ENCODE peak calls at places on chromosomes 2 and 18, in eight cellular contexts. M is sigmoid colon, G is HCT116, U is breast epithelium, Y is prostate gland, H is spleen, L is stomach, W is endothelial cell of umbilical vein. T is an unnamed sample.

GRCh38 chr18:57744211-57744694 is 58.9 kb downstream of the ATP8B1 start:
- DNase-seq in L (peak; percentile 40), H (no peak), W (peak; percentile 93), M (no peak), Y (peak; percentile 46), G (no peak), U (no peak), T (no peak)

GRCh38 chr2:20225294-20226151 is 593 bp upstream of the SDC1 start:
- DNase-seq in L (peak; percentile 80), M (peak; percentile 63), W (peak; percentile 60), H (peak; percentile 77), U (peak; percentile 62), Y (peak; percentile 82), G (peak; percentile 42), T (peak; percentile 94)

GRCh38 chr2:172467382-172467781 is 40.0 kb downstream of the ITGA6 start:
- DNase-seq in G (no peak), W (no peak), L (no peak), M (no peak), Y (no peak), H (no peak), U (no peak), T (no peak)

GRCh38 chr2:216081012-216081411 is 597 bp downstream of the PECR start:
- DNase-seq in U (no peak), G (no peak), L (no peak), H (no peak), W (no peak), M (no peak), Y (no peak), T (no peak)

GRCh38 chr2:241854342-241855244 is 4.1 kb downstream of the PDCD1 start:
- DNase-seq in H (peak; percentile 69), L (no peak), W (no peak), U (peak; percentile 43), M (peak; percentile 58), G (no peak), Y (no peak), T (peak; percentile 58)

GRCh38 chr2:174664084-174664759 is 66.6 kb upstream of the WIPF1 start:
- DNase-seq in L (no peak), W (no peak), U (no peak), H (no peak), Y (no peak), G (no peak), M (peak; percentile 71), T (no peak)

GRCh38 chr2:14720319-14720718 is 87.8 kb downstream of the LRATD1 start:
- DNase-seq in Y (no peak), W (no peak), U (no peak), M (no peak), G (no peak), H (no peak), L (no peak), T (no peak)

GRCh38 chr2:215851091-215851490 is 162.3 kb downstream of the MREG start:
- DNase-seq in L (no peak), G (no peak), M (no peak), H (no peak), Y (no peak), U (no peak), W (peak; percentile 92), T (no peak)

GRCh38 chr18:22517356-22517755 is 99.6 kb upstream of the CTAGE1 start:
- DNase-seq in U (no peak), M (no peak), W (no peak), Y (no peak), H (no peak), G (no peak), L (no peak), T (no peak)

GRCh38 chr2:165513479-165513878 is 44.0 kb downstream of the CSRNP3 start:
- DNase-seq in H (no peak), L (no peak), G (no peak), M (no peak), W (no peak), U (no peak), Y (no peak), T (no peak)

GRCh38 chr18:39571511-39571910 is 2005.9 kb upstream of the CELF4 start:
- DNase-seq in U (no peak), H (no peak), L (no peak), Y (no peak), G (no peak), M (no peak), W (peak; percentile 39), T (no peak)

GRCh38 chr2:191496838-191497237 is 181.1 kb upstream of the NABP1 start:
- DNase-seq in G (no peak), Y (no peak), H (no peak), U (no peak), W (no peak), M (no peak), L (no peak), T (no peak)

GRCh38 chr2:113157897-113158753 is 15.6 kb upstream of the PSD4 start:
- DNase-seq in G (no peak), Y (no peak), U (no peak), L (no peak), M (no peak), H (no peak), W (peak; percentile 44), T (no peak)

GRCh38 chr2:89848763-89849162 is 1157.3 kb downstream of the RPIA start:
- DNase-seq in H (no peak), L (no peak), Y (no peak), U (no peak), M (no peak), W (no peak), G (no peak), T (no peak)

GRCh38 chr2:242059566-242059965 is 190.0 kb downstream of the RTP5 start:
- DNase-seq in L (no peak), M (no peak), U (no peak), H (no peak), W (no peak), Y (no peak), G (no peak), T (no peak)

GRCh38 chr18:63409301-63409700 is 13.0 kb downstream of the VPS4B start:
- DNase-seq in M (no peak), Y (no peak), L (no peak), G (no peak), H (no peak), U (no peak), W (no peak), T (no peak)

GRCh38 chr2:205133544-205133943 is 548.8 kb upstream of the NRP2 start:
- DNase-seq in G (no peak), M (no peak), W (no peak), H (no peak), Y (no peak), U (no peak), L (no peak), T (no peak)

GRCh38 chr2:144094408-144095151 is 425.3 kb downstream of the ZEB2 start:
- DNase-seq in H (no peak), Y (no peak), M (no peak), L (no peak), W (no peak), U (no peak), G (no peak), T (no peak)

GRCh38 chr2:73292906-73293533 is 328 bp downstream of the EGR4 start:
- DNase-seq in L (no peak), W (no peak), U (no peak), H (peak; percentile 78), M (no peak), G (no peak), Y (no peak), T (peak; percentile 87)

GRCh38 chr2:135839713-135840112 is 2.7 kb upstream of the LCT start:
- DNase-seq in U (no peak), H (no peak), M (no peak), W (peak; percentile 73), Y (no peak), G (no peak), L (no peak), T (no peak)

GRCh38 chr18:12236934-12237832 is 17.0 kb upstream of the CIDEA start:
- DNase-seq in G (peak; percentile 19), U (peak; percentile 78), W (peak; percentile 63), M (peak; percentile 80), L (peak; percentile 75), H (peak; percentile 91), Y (peak; percentile 47), T (peak; percentile 96)

GRCh38 chr2:85019121-85019520 is 48.2 kb downstream of the KCMF1 start:
- DNase-seq in G (peak; percentile 43), L (no peak), M (no peak), W (no peak), Y (no peak), U (no peak), H (no peak), T (no peak)

GRCh38 chr2:194383404-194383803 is 1273.6 kb upstream of the SLC39A10 start:
- DNase-seq in W (no peak), M (no peak), G (peak; percentile 12), H (no peak), L (no peak), Y (no peak), U (no peak), T (no peak)

GRCh38 chr2:106759962-106760361 is 126.0 kb downstream of the ST6GAL2 start:
- DNase-seq in W (no peak), M (no peak), Y (no peak), U (no peak), H (no peak), G (no peak), L (no peak), T (no peak)
- H3K27ac ChIP-seq in W (no peak overlapping the region), M (no peak overlapping the region), Y (no peak overlapping the region), U (no peak overlapping the region), H (no peak overlapping the region), G (no peak overlapping the region), L (no peak overlapping the region), T (no peak overlapping the region)

GRCh38 chr2:187552959-187553681 is 1.1 kb downstream of the TFPI start:
- DNase-seq in Y (no peak), M (no peak), G (no peak), W (peak; percentile 92), L (no peak), H (no peak), U (no peak), T (no peak)
- TF ChIP-seq POLR2AphosphoS5 in Y (no peak), M (no peak), G (no peak), W (peak; percentile 76), L (no peak), H (no peak), U (no peak), T (peak; percentile 26)

DNA sequence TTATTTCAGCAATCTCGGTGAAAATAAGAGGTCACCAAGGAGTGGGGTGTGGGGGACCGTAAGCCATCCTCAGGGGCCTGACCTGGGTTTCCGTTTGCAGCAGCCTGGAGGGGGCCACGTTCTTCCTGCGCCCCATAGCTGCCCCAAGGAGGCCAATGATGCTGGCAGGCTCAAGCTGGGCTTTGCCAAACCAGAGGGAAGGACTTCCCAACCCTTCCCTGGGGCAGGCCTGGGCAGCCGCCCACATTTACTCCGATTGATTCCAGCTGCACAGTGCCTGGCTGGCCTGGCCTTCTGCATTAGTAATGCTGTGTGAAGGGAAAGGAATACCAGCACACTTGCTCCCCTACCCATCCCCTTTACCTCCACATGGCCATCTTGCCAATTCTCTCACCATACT is 360.6 kb upstream of the SLC14A2 start:
- DNase-seq in W (no peak), M (no peak), L (no peak), U (no peak), H (no peak), G (no peak), Y (no peak), T (peak; percentile 50)
- H3K27ac ChIP-seq in W (no peak overlapping the region), M (peak overlapping the region; percentile 62), L (peak overlapping the region; percentile 63), U (peak overlapping the region; percentile 52), H (no peak overlapping the region), G (no peak overlapping the region), Y (no peak overlapping the region), T (peak overlapping the region; percentile 68)

DNA sequence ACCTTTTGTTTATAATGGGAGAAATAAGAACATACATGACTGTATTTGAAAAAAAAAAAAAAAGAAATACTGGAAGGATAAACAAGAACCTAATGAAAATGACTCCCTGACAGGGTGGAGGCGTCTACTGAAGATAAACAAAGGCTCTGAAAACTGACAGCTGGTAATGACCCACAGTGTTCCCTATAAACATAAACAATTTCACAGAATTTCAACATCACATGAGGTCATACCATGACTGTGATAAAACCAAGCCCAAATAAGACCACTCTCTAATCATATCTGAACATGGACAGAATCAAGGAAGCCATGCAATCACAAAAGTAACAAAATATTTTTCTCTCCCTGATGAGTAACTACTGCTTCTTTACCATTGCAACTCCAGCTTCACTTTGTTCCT is 159.4 kb downstream of the FAM124B start:
- DNase-seq in W (no peak), Y (no peak), M (no peak), H (no peak), U (no peak), G (no peak), L (no peak), T (no peak)
- TF ChIP-seq POLR2AphosphoS5 in W (no peak), Y (no peak), M (no peak), H (no peak), U (no peak), G (no peak), L (no peak), T (no peak)